ENCODE peak calls at places on chromosomes 1 and 21, in four cellular contexts. L is K562, S is GM12878, B is HepG2. M is an unnamed sample.

GRCh38 chr1:116569776-116570357 is 959 bp downstream of the CD58 start:
- DNase-seq in L (peak), S (no peak), B (peak), M (no peak)

GRCh38 chr21:36917487-36918158 is 48.8 kb downstream of the HLCS start:
- DNase-seq in L (peak), S (no peak), B (peak), M (peak)

GRCh38 chr1:246095441-246095840 is 411.6 kb downstream of the SMYD3 start:
- DNase-seq in L (no peak), S (no peak), B (no peak), M (no peak)

GRCh38 chr1:238345837-238346236 is 455.1 kb upstream of the ZP4 start:
- DNase-seq in L (no peak), S (no peak), B (no peak), M (no peak)

GRCh38 chr1:63794354-63794753 is 20.5 kb downstream of the ROR1 start:
- DNase-seq in L (no peak), S (no peak), B (no peak), M (no peak)

GRCh38 chr1:235826102-235826854 is 40.4 kb downstream of the LYST start:
- DNase-seq in L (no peak), S (no peak), B (peak), M (no peak)

GRCh38 chr21:33976082-33976979 is 60.7 kb upstream of the ATP5PO start:
- DNase-seq in L (peak), S (peak), B (peak), M (no peak)

GRCh38 chr1:240492832-240493440 is 119.0 kb downstream of the GREM2 start:
- DNase-seq in L (peak), S (no peak), B (no peak), M (peak)

GRCh38 chr1:17768651-17769241 is 13.6 kb downstream of the ACTL8 start:
- DNase-seq in L (peak), S (no peak), B (no peak), M (no peak)

DNA sequence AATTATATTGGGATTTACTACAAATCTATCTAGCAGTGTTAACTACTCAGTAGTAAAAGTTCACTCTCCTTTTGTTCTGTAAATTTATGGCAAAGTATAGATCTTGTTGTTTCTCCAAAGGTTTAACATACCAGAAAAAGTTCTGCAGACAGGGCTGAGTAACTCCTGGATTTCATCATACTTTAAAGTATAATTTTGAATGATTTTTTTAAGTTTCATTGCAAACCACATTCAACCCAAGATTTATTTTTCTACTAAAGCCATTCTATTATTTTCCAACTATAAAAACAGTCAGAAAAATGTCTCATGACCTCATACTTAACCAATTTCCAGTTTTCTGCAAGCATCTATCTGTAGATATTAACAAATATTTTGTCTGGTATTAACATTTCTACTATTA is 585.8 kb upstream of the ZRANB2 start:
- DNase-seq in L (no peak), S (no peak), B (no peak), M (no peak)
- TF ChIP-seq CREB1 in L (no peak), S (no peak), B (no peak), M (no peak)

DNA sequence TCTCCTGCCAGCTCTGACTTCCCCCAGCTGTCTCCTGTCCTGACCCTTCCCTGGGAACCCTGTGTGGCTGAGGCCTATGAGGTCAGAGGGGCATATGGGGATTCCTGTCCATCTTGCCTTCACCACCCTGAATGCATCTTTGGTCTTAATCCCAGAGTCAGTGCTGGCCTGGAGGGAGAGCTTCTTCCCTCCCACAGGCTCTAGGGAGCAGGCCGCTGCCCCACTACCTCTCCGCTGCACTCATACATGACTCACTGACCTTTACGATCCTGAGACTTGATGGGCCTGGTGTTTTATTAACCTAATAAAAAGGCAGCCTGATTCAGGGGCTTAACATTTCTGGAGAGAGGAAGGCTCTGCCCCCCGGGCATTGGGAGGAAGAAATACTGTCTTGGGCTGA is 89.0 kb upstream of the GRIK3 start:
- DNase-seq in L (no peak), S (no peak), B (no peak), M (no peak)
- TF ChIP-seq CREM in L (no peak), S (no peak), B (no peak), M (no peak)

DNA sequence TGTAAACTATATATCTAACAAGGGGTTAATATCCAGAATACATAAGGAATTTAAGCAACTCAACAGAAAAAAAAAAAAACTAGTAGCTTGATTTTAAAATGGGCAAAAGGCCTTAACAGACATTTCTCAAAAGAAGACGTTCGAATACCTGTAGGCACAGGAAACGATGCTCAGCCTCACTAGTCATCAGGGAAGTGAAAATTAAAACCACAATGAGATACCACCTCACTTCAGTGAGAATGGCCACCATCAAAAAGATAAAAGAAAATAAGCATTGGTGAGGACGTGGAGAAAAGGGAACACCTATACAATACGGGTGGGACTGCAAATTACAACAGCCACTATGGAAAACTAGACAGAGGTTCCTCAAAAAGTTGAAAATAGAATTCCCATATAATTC is 37.3 kb downstream of the NPHP4 start:
- DNase-seq in L (no peak), S (peak), B (no peak), M (no peak)
- TF ChIP-seq CREB1 in L (no peak), S (no peak), B (no peak), M (no peak)

GRCh38 chr21:27582946-27583270 is 616.0 kb upstream of the ADAMTS5 start:
- DNase-seq in L (no peak), S (no peak), B (no peak), M (no peak)
- TF ChIP-seq CREM in L (no peak), S (no peak), B (no peak), M (no peak)

DNA sequence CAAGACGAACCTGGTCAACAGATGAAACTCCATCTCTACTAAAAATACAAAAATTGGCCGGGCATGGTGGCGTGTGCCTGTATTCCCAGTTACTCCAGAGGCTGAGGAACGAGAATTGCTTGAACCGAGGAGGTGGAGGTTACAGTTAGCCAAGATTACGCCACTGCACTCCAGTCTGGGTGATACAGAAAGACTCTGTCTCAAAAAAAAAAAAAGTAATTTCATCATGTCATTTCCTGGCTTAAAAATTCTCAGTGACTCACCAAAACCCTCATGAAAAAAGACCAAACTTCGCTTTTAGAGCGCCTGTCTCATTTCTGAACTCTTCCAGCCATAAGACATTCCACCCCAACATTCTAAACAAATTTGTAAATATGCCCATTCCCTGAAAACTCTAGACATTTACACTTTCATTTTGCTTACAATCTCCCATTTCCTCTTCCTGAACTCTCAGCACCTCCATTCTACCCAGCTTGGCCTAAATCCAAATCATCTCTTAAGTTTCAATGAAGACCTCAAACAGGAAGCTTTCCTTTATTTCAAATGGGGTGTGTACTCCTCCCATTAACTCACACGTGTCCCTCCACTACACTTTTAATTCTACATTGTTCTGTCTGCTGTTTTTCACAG is 50.5 kb upstream of the PRRC2C start:
- DNase-seq in L (no peak), S (no peak), B (no peak), M (no peak)
- TF ChIP-seq CREB1 in L (no peak), S (no peak), B (no peak), M (no peak)

DNA sequence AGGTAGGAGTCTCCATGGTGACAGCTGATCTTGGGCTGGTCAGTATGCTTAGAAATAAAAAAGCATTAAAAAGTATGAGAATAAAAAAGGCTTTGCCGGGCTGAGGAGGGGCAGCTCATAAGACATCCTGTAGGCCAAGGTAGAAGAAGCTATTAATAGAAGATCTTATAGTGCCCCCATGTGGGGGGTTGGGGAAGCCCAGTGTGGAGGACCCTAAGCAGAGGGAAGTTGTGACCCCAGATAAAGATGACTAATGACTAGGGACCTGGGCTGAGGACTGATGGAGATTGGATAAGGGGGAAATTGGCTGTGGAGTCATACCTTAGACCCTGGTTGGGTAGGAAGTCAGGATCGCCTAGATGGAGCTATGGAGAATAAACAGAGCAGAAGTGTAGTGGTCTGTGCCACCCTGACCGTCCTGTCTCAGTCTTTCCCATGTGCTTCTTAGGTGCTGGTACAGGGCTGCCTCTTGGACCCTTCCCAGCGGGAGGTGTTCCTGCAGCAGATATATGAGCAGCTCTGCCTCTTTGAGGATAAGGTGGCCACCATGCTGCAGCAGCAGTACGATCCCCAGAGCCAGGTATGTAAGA is 25.0 kb downstream of the SZT2 start:
- DNase-seq in L (peak), S (no peak), B (peak), M (peak)
- TF ChIP-seq CREM in L (no peak), S (no peak), B (no peak), M (no peak)

DNA sequence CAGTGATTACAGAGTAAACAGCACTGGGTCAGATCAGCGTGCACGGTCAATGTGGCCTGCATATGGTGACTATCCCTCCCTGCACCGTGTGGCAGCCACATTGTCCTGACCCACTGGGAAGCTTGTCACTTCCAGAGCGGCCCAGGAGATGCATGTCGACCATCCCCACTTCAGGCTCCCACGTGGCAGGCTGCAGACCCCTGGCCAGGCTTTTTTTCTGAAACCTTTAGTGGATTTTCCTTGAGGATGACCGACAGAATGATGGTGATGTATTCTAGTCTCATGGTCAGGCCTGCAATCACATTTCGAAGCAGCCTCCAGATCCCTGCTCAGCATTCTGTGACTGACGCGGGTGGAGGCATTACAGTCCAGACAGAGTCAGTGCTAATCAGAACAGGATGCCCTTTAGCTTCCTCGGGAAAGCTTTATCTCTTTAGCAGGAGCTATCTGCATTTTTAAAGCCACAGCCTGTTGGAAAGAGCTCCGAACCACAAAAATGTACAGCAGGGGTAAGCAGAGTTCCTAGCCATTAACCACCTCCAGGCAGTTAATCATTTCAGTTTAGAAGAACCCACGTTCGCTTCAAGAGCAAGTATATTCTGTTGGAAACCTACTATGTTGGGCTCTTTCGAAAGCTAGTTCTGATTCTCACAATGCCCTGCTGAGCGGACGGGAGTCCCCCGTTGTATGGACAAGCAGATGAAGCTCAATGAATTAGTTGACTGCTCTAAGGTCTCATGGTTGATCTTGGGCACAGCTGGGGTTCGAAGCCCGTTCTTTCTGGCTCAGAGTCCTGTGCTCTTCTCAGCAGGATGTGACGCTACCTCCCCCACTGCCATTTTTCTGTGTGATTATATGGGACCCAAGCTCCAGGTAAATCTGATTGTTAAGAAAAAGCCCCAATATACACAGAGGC is 56.5 kb downstream of the IRF2BP2 start:
- DNase-seq in L (peak), S (no peak), B (no peak), M (no peak)
- TF ChIP-seq CREB1 in L (no peak), S (no peak), B (no peak), M (no peak)

M was measured in WTC11.